ENCODE peak calls at places on chromosomes 7 and 10, in eight cellular contexts. I is endothelial cell; P is fibroblast of pulmonary artery; O is KBM-7; Z is stimulated activated CD4-positive, alpha-beta T cell treated with anti-CD3 and anti-CD28 coated beads, Interleukin-4, amount 100 ng/mL, for 1 hour; Y is iPS DF 19.7; T is right cardiac atrium; J is suprapubic skin. X is an unnamed sample.

GRCh38 chr10:72308320-72308987 is 34.7 kb downstream of the DDIT4 start:
- DNase-seq in P (peak; percentile 98), Z (no peak), J (no peak), O (peak; percentile 69), T (peak; percentile 86), Y (no peak), I (no peak), X (peak; percentile 92)

GRCh38 chr7:49894543-49894942 is 121.1 kb downstream of the VWC2 start:
- DNase-seq in T (peak; percentile 63), J (no peak), O (no peak), Z (no peak), I (no peak), Y (no peak), P (no peak), X (no peak)

GRCh38 chr7:28933874-28934265 is 24.3 kb downstream of the TRIL start:
- DNase-seq in I (no peak), Z (no peak), Y (no peak), T (no peak), J (no peak), P (no peak), O (no peak), X (no peak)

GRCh38 chr7:31044531-31044930 is 7.6 kb upstream of the ADCYAP1R1 start:
- DNase-seq in P (no peak), J (no peak), O (no peak), I (no peak), Z (no peak), T (no peak), Y (no peak), X (no peak)

GRCh38 chr7:33722383-33723096 is 182.8 kb upstream of the BMPER start:
- DNase-seq in P (peak; percentile 88), O (no peak), Z (no peak), Y (no peak), J (no peak), I (no peak), T (peak; percentile 66), X (peak; percentile 99)

GRCh38 chr7:25851332-25852248 is 300.4 kb upstream of the NFE2L3 start:
- DNase-seq in O (peak; percentile 75), I (peak; percentile 88), Y (no peak), J (peak; percentile 87), Z (peak; percentile 55), P (peak; percentile 79), T (peak; percentile 91), X (peak; percentile 82)

GRCh38 chr7:30735631-30736030 is 16.3 kb upstream of the INMT start:
- DNase-seq in J (no peak), Z (no peak), P (no peak), I (no peak), T (no peak), O (no peak), Y (no peak), X (no peak)

GRCh38 chr10:8674230-8674629 is 619.7 kb downstream of the GATA3 start:
- DNase-seq in Z (no peak), P (no peak), O (no peak), J (no peak), T (no peak), I (no peak), Y (no peak), X (no peak)

GRCh38 chr7:6106140-6106904 is 75.1 kb downstream of the ANKRD61 start:
- DNase-seq in T (no peak), P (peak; percentile 59), Y (no peak), J (peak; percentile 43), I (no peak), O (peak; percentile 69), Z (peak; percentile 11), X (peak; percentile 61)

GRCh38 chr10:50937230-50937907 is 51.9 kb upstream of the A1CF start:
- DNase-seq in P (peak; percentile 68), Z (no peak), J (no peak), T (no peak), I (peak; percentile 9), Y (no peak), O (peak; percentile 13), X (peak; percentile 41)

GRCh38 chr7:57867884-57868701 is 418.1 kb downstream of the ZNF716 start:
- DNase-seq in J (peak; percentile 63), Z (no peak), Y (no peak), T (peak; percentile 58), I (no peak), P (peak; percentile 2), O (peak; percentile 48), X (no peak)

GRCh38 chr7:122550545-122550944 is 148.4 kb downstream of the RNF133 start:
- DNase-seq in Y (no peak), Z (no peak), P (peak; percentile 22), O (no peak), J (no peak), I (no peak), T (no peak), X (no peak)

GRCh38 chr7:84637568-84638338 is 443.2 kb upstream of the SEMA3A start:
- DNase-seq in I (no peak), T (no peak), Y (peak; percentile 28), O (no peak), Z (no peak), J (no peak), P (peak; percentile 94), X (peak; percentile 94)

GRCh38 chr10:23194966-23195845 is 3.1 kb downstream of the PTF1A start:
- DNase-seq in Y (no peak), T (no peak), J (no peak), Z (no peak), P (no peak), I (no peak), O (no peak), X (no peak)

GRCh38 chr10:8444630-8445029 is 390.1 kb downstream of the GATA3 start:
- DNase-seq in O (no peak), T (no peak), Y (no peak), J (no peak), Z (peak; percentile 28), I (peak; percentile 19), P (peak; percentile 37), X (no peak)

GRCh38 chr7:140079121-140079536 is 16.4 kb upstream of the PARP12 start:
- DNase-seq in J (no peak), O (peak; percentile 27), Y (peak; percentile 42), T (no peak), I (peak; percentile 65), Z (no peak), P (peak; percentile 31), X (peak; percentile 100)

GRCh38 chr7:112550468-112551060 is 69.8 kb downstream of the LSMEM1 start:
- DNase-seq in J (no peak), O (peak; percentile 68), T (no peak), P (peak; percentile 84), I (peak; percentile 50), Z (no peak), Y (no peak), X (peak; percentile 69)

GRCh38 chr7:77244222-77244934 is 44.8 kb upstream of the FGL2 start:
- DNase-seq in T (no peak), P (peak; percentile 25), Z (no peak), Y (no peak), I (no peak), J (no peak), O (no peak), X (peak; percentile 68)

GRCh38 chr10:112314822-112315474 is 31.7 kb downstream of the TECTB start:
- DNase-seq in Z (peak; percentile 75), O (peak; percentile 78), J (peak; percentile 84), T (peak; percentile 86), P (peak; percentile 83), Y (peak; percentile 12), I (peak; percentile 84), X (peak; percentile 52)

GRCh38 chr7:1240917-1241509 is 8.3 kb downstream of the UNCX start:
- DNase-seq in Y (no peak), P (no peak), I (no peak), T (peak; percentile 30), J (no peak), O (no peak), Z (no peak), X (no peak)

GRCh38 chr7:90271753-90272152 is 26.8 kb downstream of the CFAP69 start:
- DNase-seq in T (no peak), P (peak; percentile 76), O (no peak), Z (no peak), Y (no peak), I (no peak), J (no peak), X (peak; percentile 68)

GRCh38 chr7:74401137-74401859 is 52.4 kb upstream of the GTF2IRD1 start:
- DNase-seq in J (no peak), I (peak; percentile 78), T (peak; percentile 82), Y (no peak), Z (peak; percentile 73), P (peak; percentile 66), O (peak; percentile 78), X (peak; percentile 68)

GRCh38 chr7:47416454-47417121 is 165.3 kb downstream of the TNS3 start:
- DNase-seq in J (peak; percentile 50), I (no peak), O (no peak), T (no peak), Y (no peak), P (no peak), Z (no peak), X (peak; percentile 46)

GRCh38 chr10:95626468-95626867 is 30.0 kb downstream of the ALDH18A1 start:
- DNase-seq in J (no peak), P (no peak), I (no peak), T (no peak), O (no peak), Y (no peak), Z (no peak), X (no peak)

GRCh38 chr7:98922392-98923107 is 44.2 kb downstream of the TRRAP start:
- DNase-seq in J (no peak), T (no peak), Y (no peak), O (no peak), Z (no peak), P (peak; percentile 75), I (no peak), X (no peak)

GRCh38 chr7:117047496-117047895 is 94.2 kb downstream of the ST7 start:
- DNase-seq in P (peak; percentile 33), Z (no peak), T (no peak), I (no peak), Y (no peak), O (no peak), J (no peak), X (no peak)

GRCh38 chr7:94391716-94392390 is 2.8 kb upstream of the COL1A2 start:
- DNase-seq in Z (no peak), I (no peak), T (peak; percentile 54), J (no peak), O (no peak), Y (no peak), P (peak; percentile 83), X (peak; percentile 65)

GRCh38 chr7:84452618-84453017 is 258.0 kb upstream of the SEMA3A start:
- DNase-seq in I (no peak), T (no peak), J (no peak), Y (no peak), Z (no peak), O (no peak), P (no peak), X (no peak)

GRCh38 chr7:12557282-12557681 is 13.2 kb upstream of the SCIN start:
- DNase-seq in I (no peak), O (no peak), T (no peak), P (peak; percentile 16), J (no peak), Y (peak; percentile 54), Z (no peak), X (peak; percentile 41)

X was measured in LHCN-M2.